ENCODE peak calls at places on chromosome 6, in nine cellular contexts. One of them, this sample, is unnamed. For H3K27me3, the result is how much of the 10 kb centered on the place peaks cover.

GRCh38 chr6:164062872-164063271 is 648.4 kb downstream of the QKI start:
- DNase-seq in heart right ventricle: no peak
- DNase-seq in lower lobe of right lung: no peak
- DNase-seq in colonic mucosa: no peak
- DNase-seq in GM23338: no peak
- DNase-seq in lung: no peak
- DNase-seq in SJSA1: no peak
- DNase-seq in fibroblast of lung: no peak
- DNase-seq in psoas muscle: no peak
- DNase-seq in this sample: no peak

GRCh38 chr6:158911746-158912158 is 88.2 kb downstream of the RSPH3 start:
- DNase-seq in GM23338: no peak
- DNase-seq in fibroblast of lung: no peak
- DNase-seq in lung: no peak
- DNase-seq in psoas muscle: no peak
- DNase-seq in colonic mucosa: no peak
- DNase-seq in lower lobe of right lung: no peak
- DNase-seq in heart right ventricle: no peak
- DNase-seq in SJSA1: no peak
- DNase-seq in this sample: no peak

GRCh38 chr6:42295181-42295580 is 77.5 kb upstream of the MRPS10 start:
- DNase-seq in fibroblast of lung: no peak
- DNase-seq in lung: no peak
- DNase-seq in lower lobe of right lung: no peak
- DNase-seq in heart right ventricle: no peak
- DNase-seq in psoas muscle: no peak
- DNase-seq in colonic mucosa: no peak
- DNase-seq in GM23338: no peak
- DNase-seq in SJSA1: no peak
- DNase-seq in this sample: no peak

GRCh38 chr6:68778356-68779020 is 143.4 kb downstream of the ADGRB3 start:
- DNase-seq in psoas muscle: no peak
- DNase-seq in lung: no peak
- DNase-seq in SJSA1: no peak
- DNase-seq in GM23338: peak
- DNase-seq in colonic mucosa: no peak
- DNase-seq in heart right ventricle: peak
- DNase-seq in fibroblast of lung: peak
- DNase-seq in lower lobe of right lung: no peak
- DNase-seq in this sample: no peak

GRCh38 chr6:20839624-20840023 is 305.4 kb downstream of the CDKAL1 start:
- DNase-seq in lower lobe of right lung: no peak
- DNase-seq in GM23338: peak
- DNase-seq in lung: no peak
- DNase-seq in SJSA1: no peak
- DNase-seq in psoas muscle: no peak
- DNase-seq in fibroblast of lung: no peak
- DNase-seq in heart right ventricle: no peak
- DNase-seq in colonic mucosa: no peak
- DNase-seq in this sample: no peak

GRCh38 chr6:21529431-21529830 is 64.1 kb upstream of the SOX4 start:
- DNase-seq in GM23338: no peak
- DNase-seq in colonic mucosa: no peak
- DNase-seq in heart right ventricle: no peak
- DNase-seq in fibroblast of lung: no peak
- DNase-seq in lower lobe of right lung: no peak
- DNase-seq in SJSA1: no peak
- DNase-seq in lung: no peak
- DNase-seq in psoas muscle: no peak
- DNase-seq in this sample: no peak

GRCh38 chr6:45513331-45513730 is 135.6 kb upstream of the SUPT3H start:
- DNase-seq in heart right ventricle: no peak
- DNase-seq in GM23338: peak
- DNase-seq in lung: no peak
- DNase-seq in psoas muscle: no peak
- DNase-seq in fibroblast of lung: no peak
- DNase-seq in colonic mucosa: no peak
- DNase-seq in lower lobe of right lung: no peak
- DNase-seq in SJSA1: no peak
- DNase-seq in this sample: no peak

GRCh38 chr6:100309174-100309573 is 155.5 kb downstream of the SIM1 start:
- DNase-seq in psoas muscle: no peak
- DNase-seq in lung: no peak
- DNase-seq in colonic mucosa: no peak
- DNase-seq in fibroblast of lung: no peak
- DNase-seq in SJSA1: no peak
- DNase-seq in GM23338: no peak
- DNase-seq in heart right ventricle: no peak
- DNase-seq in lower lobe of right lung: no peak
- DNase-seq in this sample: no peak

GRCh38 chr6:160221423-160221822 is 37.2 kb downstream of the SLC22A2 start:
- DNase-seq in lower lobe of right lung: no peak
- DNase-seq in psoas muscle: no peak
- DNase-seq in fibroblast of lung: peak
- DNase-seq in colonic mucosa: no peak
- DNase-seq in SJSA1: no peak
- DNase-seq in lung: no peak
- DNase-seq in GM23338: peak
- DNase-seq in heart right ventricle: no peak
- DNase-seq in this sample: no peak

GRCh38 chr6:147131728-147132127 is 72.5 kb upstream of the STXBP5 start:
- DNase-seq in GM23338: peak
- DNase-seq in heart right ventricle: no peak
- DNase-seq in colonic mucosa: no peak
- DNase-seq in SJSA1: no peak
- DNase-seq in lower lobe of right lung: no peak
- DNase-seq in psoas muscle: no peak
- DNase-seq in lung: no peak
- DNase-seq in fibroblast of lung: peak
- DNase-seq in this sample: no peak

GRCh38 chr6:151118453-151119123 is 121.2 kb upstream of the AKAP12 start:
- DNase-seq in lower lobe of right lung: no peak
- DNase-seq in colonic mucosa: no peak
- DNase-seq in heart right ventricle: no peak
- DNase-seq in fibroblast of lung: no peak
- DNase-seq in psoas muscle: no peak
- DNase-seq in SJSA1: no peak
- DNase-seq in lung: no peak
- DNase-seq in GM23338: no peak
- DNase-seq in this sample: no peak

GRCh38 chr6:129648819-129649491 is 61.0 kb downstream of the ARHGAP18 start:
- DNase-seq in lung: no peak
- DNase-seq in colonic mucosa: no peak
- DNase-seq in psoas muscle: no peak
- DNase-seq in lower lobe of right lung: no peak
- DNase-seq in heart right ventricle: no peak
- DNase-seq in SJSA1: no peak
- DNase-seq in fibroblast of lung: no peak
- DNase-seq in GM23338: no peak
- DNase-seq in this sample: no peak

GRCh38 chr6:135667694-135668455 is 170.3 kb upstream of the AHI1 start:
- DNase-seq in psoas muscle: peak
- DNase-seq in heart right ventricle: peak
- DNase-seq in SJSA1: no peak
- DNase-seq in fibroblast of lung: peak
- DNase-seq in lower lobe of right lung: no peak
- DNase-seq in lung: no peak
- DNase-seq in colonic mucosa: no peak
- DNase-seq in GM23338: peak
- DNase-seq in this sample: no peak

GRCh38 chr6:170226647-170227046 is 64.2 kb downstream of the DLL1 start:
- DNase-seq in heart right ventricle: no peak
- DNase-seq in lung: no peak
- DNase-seq in GM23338: no peak
- DNase-seq in colonic mucosa: no peak
- DNase-seq in SJSA1: no peak
- DNase-seq in psoas muscle: no peak
- DNase-seq in fibroblast of lung: no peak
- DNase-seq in lower lobe of right lung: no peak
- DNase-seq in this sample: no peak

GRCh38 chr6:170229396-170229795 is 61.5 kb downstream of the DLL1 start:
- DNase-seq in heart right ventricle: no peak
- DNase-seq in SJSA1: no peak
- DNase-seq in GM23338: no peak
- DNase-seq in fibroblast of lung: no peak
- DNase-seq in psoas muscle: no peak
- DNase-seq in lung: no peak
- DNase-seq in lower lobe of right lung: no peak
- DNase-seq in colonic mucosa: no peak
- DNase-seq in this sample: no peak

GRCh38 chr6:170227521-170227983 is 63.3 kb downstream of the DLL1 start:
- DNase-seq in lower lobe of right lung: no peak
- DNase-seq in heart right ventricle: no peak
- DNase-seq in psoas muscle: no peak
- DNase-seq in fibroblast of lung: peak
- DNase-seq in lung: no peak
- DNase-seq in GM23338: no peak
- DNase-seq in SJSA1: no peak
- DNase-seq in colonic mucosa: no peak
- DNase-seq in this sample: no peak

GRCh38 chr6:170228581-170229310 is 62.1 kb downstream of the DLL1 start:
- DNase-seq in colonic mucosa: no peak
- DNase-seq in psoas muscle: no peak
- DNase-seq in fibroblast of lung: no peak
- DNase-seq in lung: no peak
- DNase-seq in SJSA1: no peak
- DNase-seq in heart right ventricle: no peak
- DNase-seq in GM23338: no peak
- DNase-seq in lower lobe of right lung: no peak
- DNase-seq in this sample: no peak

DNA sequence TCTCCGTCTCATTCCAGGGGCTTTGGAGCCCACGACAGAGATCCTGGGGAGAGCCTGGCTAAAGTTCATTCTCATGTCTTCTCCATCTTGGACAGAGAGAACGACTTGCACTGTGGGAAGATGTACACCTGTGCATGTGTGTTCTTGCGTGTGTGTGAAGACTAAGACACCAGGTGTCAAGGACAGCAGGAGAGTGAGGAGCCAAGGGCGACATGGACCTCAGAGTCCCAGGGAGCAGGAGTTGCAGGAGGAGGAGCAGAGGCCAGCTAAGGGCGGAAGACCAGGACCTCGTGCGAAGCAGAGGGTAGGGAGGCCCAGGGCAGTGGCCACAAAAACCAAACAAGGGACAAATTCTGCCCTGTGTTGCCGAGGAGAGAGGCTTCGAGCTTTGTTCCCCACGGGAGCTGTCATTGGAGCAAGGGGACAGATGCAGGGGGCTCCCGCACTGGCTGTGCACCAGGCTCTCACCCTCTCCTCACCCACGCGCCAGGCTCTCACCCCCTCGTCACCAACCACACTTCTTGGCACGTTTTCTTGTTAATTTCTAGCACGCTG is 62.8 kb downstream of the DLL1 start:
- DNase-seq in lower lobe of right lung: no peak
- DNase-seq in colonic mucosa: no peak
- DNase-seq in lung: no peak
- DNase-seq in GM23338: no peak
- DNase-seq in psoas muscle: no peak
- DNase-seq in heart right ventricle: no peak
- DNase-seq in SJSA1: no peak
- DNase-seq in fibroblast of lung: no peak
- DNase-seq in this sample: no peak
- H3K27me3 ChIP-seq in lower lobe of right lung: under half
- H3K27me3 ChIP-seq in colonic mucosa: under half
- H3K27me3 ChIP-seq in lung: under half
- H3K27me3 ChIP-seq in GM23338: under half
- H3K27me3 ChIP-seq in psoas muscle: under half
- H3K27me3 ChIP-seq in heart right ventricle: under half
- H3K27me3 ChIP-seq in SJSA1: under half
- H3K27me3 ChIP-seq in fibroblast of lung: under half
- H3K27me3 ChIP-seq in this sample: under half

DNA sequence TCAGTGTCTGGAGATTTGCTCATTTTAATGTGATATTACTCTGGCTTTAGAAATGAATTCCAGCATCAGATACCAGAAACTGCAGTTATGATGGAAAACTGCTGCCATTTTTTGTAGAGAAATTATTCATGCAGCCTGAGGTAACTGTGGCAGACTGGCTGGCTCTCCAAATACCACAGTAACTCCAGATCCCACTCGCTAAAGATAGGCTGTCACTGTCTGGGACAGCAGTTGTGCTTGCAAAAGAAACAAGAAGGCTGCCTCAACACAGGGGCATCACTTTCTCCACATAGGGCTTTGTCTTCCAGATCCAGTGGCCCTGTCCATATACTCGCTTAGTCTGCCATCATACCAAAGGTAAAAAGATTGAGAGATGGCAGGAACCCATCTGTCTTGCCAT is 52.7 kb downstream of the FAM184A start:
- DNase-seq in GM23338: no peak
- DNase-seq in colonic mucosa: no peak
- DNase-seq in SJSA1: no peak
- DNase-seq in fibroblast of lung: no peak
- DNase-seq in lung: no peak
- DNase-seq in lower lobe of right lung: no peak
- DNase-seq in psoas muscle: no peak
- DNase-seq in heart right ventricle: no peak
- DNase-seq in this sample: no peak
- H3K27me3 ChIP-seq in GM23338: half or more
- H3K27me3 ChIP-seq in colonic mucosa: under half
- H3K27me3 ChIP-seq in SJSA1: under half
- H3K27me3 ChIP-seq in fibroblast of lung: under half
- H3K27me3 ChIP-seq in lung: under half
- H3K27me3 ChIP-seq in lower lobe of right lung: under half
- H3K27me3 ChIP-seq in psoas muscle: under half
- H3K27me3 ChIP-seq in heart right ventricle: under half
- H3K27me3 ChIP-seq in this sample: under half

GRCh38 chr6:150056916-150057315 is 12.0 kb downstream of the ULBP3 start:
- DNase-seq in lower lobe of right lung: no peak
- DNase-seq in fibroblast of lung: no peak
- DNase-seq in heart right ventricle: no peak
- DNase-seq in lung: no peak
- DNase-seq in colonic mucosa: no peak
- DNase-seq in SJSA1: no peak
- DNase-seq in psoas muscle: no peak
- DNase-seq in GM23338: no peak
- DNase-seq in this sample: no peak
- H3K27me3 ChIP-seq in lower lobe of right lung: under half
- H3K27me3 ChIP-seq in fibroblast of lung: under half
- H3K27me3 ChIP-seq in heart right ventricle: under half
- H3K27me3 ChIP-seq in lung: under half
- H3K27me3 ChIP-seq in colonic mucosa: under half
- H3K27me3 ChIP-seq in SJSA1: under half
- H3K27me3 ChIP-seq in psoas muscle: under half
- H3K27me3 ChIP-seq in GM23338: under half
- H3K27me3 ChIP-seq in this sample: under half

GRCh38 chr6:50818673-50819072 is at the start of gene TFAP2B:
- DNase-seq in SJSA1: no peak
- DNase-seq in lower lobe of right lung: no peak
- DNase-seq in fibroblast of lung: no peak
- DNase-seq in lung: no peak
- DNase-seq in GM23338: no peak
- DNase-seq in psoas muscle: no peak
- DNase-seq in heart right ventricle: no peak
- DNase-seq in colonic mucosa: no peak
- DNase-seq in this sample: no peak
- H3K27me3 ChIP-seq in SJSA1: half or more
- H3K27me3 ChIP-seq in lower lobe of right lung: half or more
- H3K27me3 ChIP-seq in fibroblast of lung: under half
- H3K27me3 ChIP-seq in lung: under half
- H3K27me3 ChIP-seq in GM23338: half or more
- H3K27me3 ChIP-seq in psoas muscle: half or more
- H3K27me3 ChIP-seq in heart right ventricle: half or more
- H3K27me3 ChIP-seq in colonic mucosa: half or more
- H3K27me3 ChIP-seq in this sample: half or more

This sample was measured in esophagus muscularis mucosa.